ENCODE peak calls at places on chromosome 4, in six cellular contexts. One of them, this sample, is unnamed.

GRCh38 chr4:103994059-103994458 is 274.3 kb upstream of the TACR3 start:
- DNase-seq in nucleus accumbens: no peak
- DNase-seq in pancreas: no peak
- DNase-seq in cardiac muscle cell: peak; percentile 0
- DNase-seq in stimulated activated CD4-positive, alpha-beta T cell treated with anti-CD3 and anti-CD28 coated beads, Interleukin-4, amount 100 ng/mL, for 48 hours: no peak
- DNase-seq in NCI-H748 treated with DMSO at 0.1 percent for 48 hours: peak; percentile 6
- DNase-seq in this sample: no peak

GRCh38 chr4:150510176-150510875 is 71.6 kb upstream of the MAB21L2 start:
- DNase-seq in nucleus accumbens: no peak
- DNase-seq in pancreas: no peak
- DNase-seq in cardiac muscle cell: peak; percentile 88
- DNase-seq in stimulated activated CD4-positive, alpha-beta T cell treated with anti-CD3 and anti-CD28 coated beads, Interleukin-4, amount 100 ng/mL, for 48 hours: no peak
- DNase-seq in NCI-H748 treated with DMSO at 0.1 percent for 48 hours: no peak
- DNase-seq in this sample: no peak

GRCh38 chr4:143437937-143438336 is 75.6 kb upstream of the SMARCA5 start:
- DNase-seq in nucleus accumbens: no peak
- DNase-seq in pancreas: no peak
- DNase-seq in cardiac muscle cell: no peak
- DNase-seq in stimulated activated CD4-positive, alpha-beta T cell treated with anti-CD3 and anti-CD28 coated beads, Interleukin-4, amount 100 ng/mL, for 48 hours: no peak
- DNase-seq in NCI-H748 treated with DMSO at 0.1 percent for 48 hours: peak; percentile 12
- DNase-seq in this sample: no peak

GRCh38 chr4:83708500-83709175 is 172.7 kb downstream of the GPAT3 start:
- DNase-seq in nucleus accumbens: no peak
- DNase-seq in pancreas: no peak
- DNase-seq in cardiac muscle cell: no peak
- DNase-seq in stimulated activated CD4-positive, alpha-beta T cell treated with anti-CD3 and anti-CD28 coated beads, Interleukin-4, amount 100 ng/mL, for 48 hours: no peak
- DNase-seq in NCI-H748 treated with DMSO at 0.1 percent for 48 hours: no peak
- DNase-seq in this sample: no peak

GRCh38 chr4:142088906-142089305 is 452.5 kb downstream of the IL15 start:
- DNase-seq in nucleus accumbens: no peak
- DNase-seq in pancreas: no peak
- DNase-seq in cardiac muscle cell: peak; percentile 72
- DNase-seq in stimulated activated CD4-positive, alpha-beta T cell treated with anti-CD3 and anti-CD28 coated beads, Interleukin-4, amount 100 ng/mL, for 48 hours: no peak
- DNase-seq in NCI-H748 treated with DMSO at 0.1 percent for 48 hours: no peak
- DNase-seq in this sample: no peak

GRCh38 chr4:70844180-70844579 is 4.5 kb upstream of the GRSF1 start:
- DNase-seq in nucleus accumbens: no peak
- DNase-seq in pancreas: no peak
- DNase-seq in cardiac muscle cell: no peak
- DNase-seq in stimulated activated CD4-positive, alpha-beta T cell treated with anti-CD3 and anti-CD28 coated beads, Interleukin-4, amount 100 ng/mL, for 48 hours: no peak
- DNase-seq in NCI-H748 treated with DMSO at 0.1 percent for 48 hours: no peak
- DNase-seq in this sample: no peak

GRCh38 chr4:147492761-147493160 is 11.9 kb downstream of the EDNRA start:
- DNase-seq in nucleus accumbens: no peak
- DNase-seq in pancreas: no peak
- DNase-seq in cardiac muscle cell: peak; percentile 88
- DNase-seq in stimulated activated CD4-positive, alpha-beta T cell treated with anti-CD3 and anti-CD28 coated beads, Interleukin-4, amount 100 ng/mL, for 48 hours: no peak
- DNase-seq in NCI-H748 treated with DMSO at 0.1 percent for 48 hours: no peak
- DNase-seq in this sample: no peak

GRCh38 chr4:76305971-76306881 is at the start of gene STBD1:
- DNase-seq in nucleus accumbens: peak; percentile 59
- DNase-seq in pancreas: peak; percentile 81
- DNase-seq in cardiac muscle cell: peak; percentile 65
- DNase-seq in stimulated activated CD4-positive, alpha-beta T cell treated with anti-CD3 and anti-CD28 coated beads, Interleukin-4, amount 100 ng/mL, for 48 hours: peak; percentile 18
- DNase-seq in NCI-H748 treated with DMSO at 0.1 percent for 48 hours: peak; percentile 45
- DNase-seq in this sample: peak; percentile 90

GRCh38 chr4:37000281-37000680 is 244.3 kb upstream of the NWD2 start:
- DNase-seq in nucleus accumbens: no peak
- DNase-seq in pancreas: no peak
- DNase-seq in cardiac muscle cell: no peak
- DNase-seq in stimulated activated CD4-positive, alpha-beta T cell treated with anti-CD3 and anti-CD28 coated beads, Interleukin-4, amount 100 ng/mL, for 48 hours: no peak
- DNase-seq in NCI-H748 treated with DMSO at 0.1 percent for 48 hours: no peak
- DNase-seq in this sample: no peak

GRCh38 chr4:119498520-119498919 is 130.1 kb downstream of the PDE5A start:
- DNase-seq in nucleus accumbens: peak; percentile 16
- DNase-seq in pancreas: peak; percentile 4
- DNase-seq in cardiac muscle cell: peak; percentile 62
- DNase-seq in stimulated activated CD4-positive, alpha-beta T cell treated with anti-CD3 and anti-CD28 coated beads, Interleukin-4, amount 100 ng/mL, for 48 hours: no peak
- DNase-seq in NCI-H748 treated with DMSO at 0.1 percent for 48 hours: no peak
- DNase-seq in this sample: no peak

GRCh38 chr4:123127218-123127617 is 204.8 kb upstream of the NUDT6 start:
- DNase-seq in nucleus accumbens: no peak
- DNase-seq in pancreas: no peak
- DNase-seq in cardiac muscle cell: peak; percentile 68
- DNase-seq in stimulated activated CD4-positive, alpha-beta T cell treated with anti-CD3 and anti-CD28 coated beads, Interleukin-4, amount 100 ng/mL, for 48 hours: no peak
- DNase-seq in NCI-H748 treated with DMSO at 0.1 percent for 48 hours: no peak
- DNase-seq in this sample: no peak

GRCh38 chr4:184384810-184385557 is 89.4 kb downstream of the IRF2 start:
- DNase-seq in nucleus accumbens: no peak
- DNase-seq in pancreas: no peak
- DNase-seq in cardiac muscle cell: no peak
- DNase-seq in stimulated activated CD4-positive, alpha-beta T cell treated with anti-CD3 and anti-CD28 coated beads, Interleukin-4, amount 100 ng/mL, for 48 hours: no peak
- DNase-seq in NCI-H748 treated with DMSO at 0.1 percent for 48 hours: no peak
- DNase-seq in this sample: no peak

GRCh38 chr4:108116423-108117168 is 52.1 kb downstream of the LEF1 start:
- DNase-seq in nucleus accumbens: no peak
- DNase-seq in pancreas: no peak
- DNase-seq in cardiac muscle cell: no peak
- DNase-seq in stimulated activated CD4-positive, alpha-beta T cell treated with anti-CD3 and anti-CD28 coated beads, Interleukin-4, amount 100 ng/mL, for 48 hours: no peak
- DNase-seq in NCI-H748 treated with DMSO at 0.1 percent for 48 hours: no peak
- DNase-seq in this sample: no peak

GRCh38 chr4:70880739-70881138 is 21.4 kb upstream of the MOB1B start:
- DNase-seq in nucleus accumbens: no peak
- DNase-seq in pancreas: no peak
- DNase-seq in cardiac muscle cell: no peak
- DNase-seq in stimulated activated CD4-positive, alpha-beta T cell treated with anti-CD3 and anti-CD28 coated beads, Interleukin-4, amount 100 ng/mL, for 48 hours: no peak
- DNase-seq in NCI-H748 treated with DMSO at 0.1 percent for 48 hours: no peak
- DNase-seq in this sample: no peak

GRCh38 chr4:72568959-72569718 is at the start of gene ADAMTS3:
- DNase-seq in nucleus accumbens: peak; percentile 52
- DNase-seq in pancreas: peak; percentile 52
- DNase-seq in cardiac muscle cell: peak; percentile 86
- DNase-seq in stimulated activated CD4-positive, alpha-beta T cell treated with anti-CD3 and anti-CD28 coated beads, Interleukin-4, amount 100 ng/mL, for 48 hours: no peak
- DNase-seq in NCI-H748 treated with DMSO at 0.1 percent for 48 hours: no peak
- DNase-seq in this sample: peak; percentile 86

GRCh38 chr4:15241946-15242345 is 185.9 kb upstream of the C1QTNF7 start:
- DNase-seq in nucleus accumbens: no peak
- DNase-seq in pancreas: no peak
- DNase-seq in cardiac muscle cell: no peak
- DNase-seq in stimulated activated CD4-positive, alpha-beta T cell treated with anti-CD3 and anti-CD28 coated beads, Interleukin-4, amount 100 ng/mL, for 48 hours: no peak
- DNase-seq in NCI-H748 treated with DMSO at 0.1 percent for 48 hours: no peak
- DNase-seq in this sample: no peak

GRCh38 chr4:1767770-1768366 is 25.2 kb upstream of the FGFR3 start:
- DNase-seq in nucleus accumbens: no peak
- DNase-seq in pancreas: peak; percentile 60
- DNase-seq in cardiac muscle cell: peak; percentile 42
- DNase-seq in stimulated activated CD4-positive, alpha-beta T cell treated with anti-CD3 and anti-CD28 coated beads, Interleukin-4, amount 100 ng/mL, for 48 hours: no peak
- DNase-seq in NCI-H748 treated with DMSO at 0.1 percent for 48 hours: no peak
- DNase-seq in this sample: peak; percentile 43

GRCh38 chr4:165635261-165635838 is 237.7 kb upstream of the TLL1 start:
- DNase-seq in nucleus accumbens: no peak
- DNase-seq in pancreas: no peak
- DNase-seq in cardiac muscle cell: no peak
- DNase-seq in stimulated activated CD4-positive, alpha-beta T cell treated with anti-CD3 and anti-CD28 coated beads, Interleukin-4, amount 100 ng/mL, for 48 hours: no peak
- DNase-seq in NCI-H748 treated with DMSO at 0.1 percent for 48 hours: no peak
- DNase-seq in this sample: no peak

GRCh38 chr4:33060873-33061542 is 2340.8 kb downstream of the PCDH7 start:
- DNase-seq in nucleus accumbens: peak; percentile 48
- DNase-seq in pancreas: peak; percentile 7
- DNase-seq in cardiac muscle cell: peak; percentile 75
- DNase-seq in stimulated activated CD4-positive, alpha-beta T cell treated with anti-CD3 and anti-CD28 coated beads, Interleukin-4, amount 100 ng/mL, for 48 hours: no peak
- DNase-seq in NCI-H748 treated with DMSO at 0.1 percent for 48 hours: peak; percentile 17
- DNase-seq in this sample: peak; percentile 65

GRCh38 chr4:8290701-8290970 is 21.1 kb downstream of the HTRA3 start:
- DNase-seq in nucleus accumbens: no peak
- DNase-seq in pancreas: no peak
- DNase-seq in cardiac muscle cell: no peak
- DNase-seq in stimulated activated CD4-positive, alpha-beta T cell treated with anti-CD3 and anti-CD28 coated beads, Interleukin-4, amount 100 ng/mL, for 48 hours: no peak
- DNase-seq in NCI-H748 treated with DMSO at 0.1 percent for 48 hours: no peak
- DNase-seq in this sample: no peak

GRCh38 chr4:123743821-123744220 is 347.2 kb downstream of the SPRY1 start:
- DNase-seq in nucleus accumbens: no peak
- DNase-seq in pancreas: no peak
- DNase-seq in cardiac muscle cell: peak; percentile 32
- DNase-seq in stimulated activated CD4-positive, alpha-beta T cell treated with anti-CD3 and anti-CD28 coated beads, Interleukin-4, amount 100 ng/mL, for 48 hours: no peak
- DNase-seq in NCI-H748 treated with DMSO at 0.1 percent for 48 hours: no peak
- DNase-seq in this sample: no peak

GRCh38 chr4:1400191-1400805 is 5.9 kb downstream of the NKX1-1 start:
- DNase-seq in nucleus accumbens: no peak
- DNase-seq in pancreas: no peak
- DNase-seq in cardiac muscle cell: no peak
- DNase-seq in stimulated activated CD4-positive, alpha-beta T cell treated with anti-CD3 and anti-CD28 coated beads, Interleukin-4, amount 100 ng/mL, for 48 hours: no peak
- DNase-seq in NCI-H748 treated with DMSO at 0.1 percent for 48 hours: no peak
- DNase-seq in this sample: no peak

GRCh38 chr4:66741081-66741480 is 804.2 kb downstream of the CENPC start:
- DNase-seq in nucleus accumbens: no peak
- DNase-seq in pancreas: no peak
- DNase-seq in cardiac muscle cell: no peak
- DNase-seq in stimulated activated CD4-positive, alpha-beta T cell treated with anti-CD3 and anti-CD28 coated beads, Interleukin-4, amount 100 ng/mL, for 48 hours: no peak
- DNase-seq in NCI-H748 treated with DMSO at 0.1 percent for 48 hours: no peak
- DNase-seq in this sample: no peak

GRCh38 chr4:93764647-93765246 is 63.8 kb upstream of the ATOH1 start:
- DNase-seq in nucleus accumbens: no peak
- DNase-seq in pancreas: no peak
- DNase-seq in cardiac muscle cell: peak; percentile 62
- DNase-seq in stimulated activated CD4-positive, alpha-beta T cell treated with anti-CD3 and anti-CD28 coated beads, Interleukin-4, amount 100 ng/mL, for 48 hours: no peak
- DNase-seq in NCI-H748 treated with DMSO at 0.1 percent for 48 hours: peak; percentile 14
- DNase-seq in this sample: no peak

GRCh38 chr4:77818077-77818666 is 996 bp downstream of the CNOT6L start:
- DNase-seq in nucleus accumbens: peak; percentile 74
- DNase-seq in pancreas: peak; percentile 68
- DNase-seq in cardiac muscle cell: peak; percentile 87
- DNase-seq in stimulated activated CD4-positive, alpha-beta T cell treated with anti-CD3 and anti-CD28 coated beads, Interleukin-4, amount 100 ng/mL, for 48 hours: no peak
- DNase-seq in NCI-H748 treated with DMSO at 0.1 percent for 48 hours: peak; percentile 59
- DNase-seq in this sample: no peak

GRCh38 chr4:124253080-124253479 is 459.5 kb downstream of the ANKRD50 start:
- DNase-seq in nucleus accumbens: no peak
- DNase-seq in pancreas: no peak
- DNase-seq in cardiac muscle cell: no peak
- DNase-seq in stimulated activated CD4-positive, alpha-beta T cell treated with anti-CD3 and anti-CD28 coated beads, Interleukin-4, amount 100 ng/mL, for 48 hours: no peak
- DNase-seq in NCI-H748 treated with DMSO at 0.1 percent for 48 hours: peak; percentile 90
- DNase-seq in this sample: no peak

GRCh38 chr4:17336524-17336941 is 175.4 kb downstream of the QDPR start:
- DNase-seq in nucleus accumbens: no peak
- DNase-seq in pancreas: no peak
- DNase-seq in cardiac muscle cell: peak; percentile 52
- DNase-seq in stimulated activated CD4-positive, alpha-beta T cell treated with anti-CD3 and anti-CD28 coated beads, Interleukin-4, amount 100 ng/mL, for 48 hours: peak; percentile 63
- DNase-seq in NCI-H748 treated with DMSO at 0.1 percent for 48 hours: no peak
- DNase-seq in this sample: no peak

GRCh38 chr4:153061971-153062370 is 125.8 kb downstream of the FHDC1 start:
- DNase-seq in nucleus accumbens: no peak
- DNase-seq in pancreas: no peak
- DNase-seq in cardiac muscle cell: no peak
- DNase-seq in stimulated activated CD4-positive, alpha-beta T cell treated with anti-CD3 and anti-CD28 coated beads, Interleukin-4, amount 100 ng/mL, for 48 hours: no peak
- DNase-seq in NCI-H748 treated with DMSO at 0.1 percent for 48 hours: no peak
- DNase-seq in this sample: no peak

GRCh38 chr4:635851-636627 is 10.7 kb downstream of the PDE6B start:
- DNase-seq in nucleus accumbens: no peak
- DNase-seq in pancreas: no peak
- DNase-seq in cardiac muscle cell: no peak
- DNase-seq in stimulated activated CD4-positive, alpha-beta T cell treated with anti-CD3 and anti-CD28 coated beads, Interleukin-4, amount 100 ng/mL, for 48 hours: no peak
- DNase-seq in NCI-H748 treated with DMSO at 0.1 percent for 48 hours: no peak
- DNase-seq in this sample: no peak

GRCh38 chr4:18938343-18939109 is 917.0 kb upstream of the LCORL start:
- DNase-seq in nucleus accumbens: no peak
- DNase-seq in pancreas: no peak
- DNase-seq in cardiac muscle cell: no peak
- DNase-seq in stimulated activated CD4-positive, alpha-beta T cell treated with anti-CD3 and anti-CD28 coated beads, Interleukin-4, amount 100 ng/mL, for 48 hours: no peak
- DNase-seq in NCI-H748 treated with DMSO at 0.1 percent for 48 hours: no peak
- DNase-seq in this sample: no peak

GRCh38 chr4:37793562-37793961 is 32.9 kb upstream of the PGM2 start:
- DNase-seq in nucleus accumbens: no peak
- DNase-seq in pancreas: no peak
- DNase-seq in cardiac muscle cell: peak; percentile 39
- DNase-seq in stimulated activated CD4-positive, alpha-beta T cell treated with anti-CD3 and anti-CD28 coated beads, Interleukin-4, amount 100 ng/mL, for 48 hours: no peak
- DNase-seq in NCI-H748 treated with DMSO at 0.1 percent for 48 hours: no peak
- DNase-seq in this sample: no peak

GRCh38 chr4:72031868-72032619 is at the start of gene NPFFR2:
- DNase-seq in nucleus accumbens: peak; percentile 4
- DNase-seq in pancreas: peak; percentile 2
- DNase-seq in cardiac muscle cell: peak; percentile 25
- DNase-seq in stimulated activated CD4-positive, alpha-beta T cell treated with anti-CD3 and anti-CD28 coated beads, Interleukin-4, amount 100 ng/mL, for 48 hours: no peak
- DNase-seq in NCI-H748 treated with DMSO at 0.1 percent for 48 hours: no peak
- DNase-seq in this sample: peak; percentile 46

GRCh38 chr4:154877110-154877760 is 96.2 kb downstream of the RBM46 start:
- DNase-seq in nucleus accumbens: no peak
- DNase-seq in pancreas: no peak
- DNase-seq in cardiac muscle cell: peak; percentile 46
- DNase-seq in stimulated activated CD4-positive, alpha-beta T cell treated with anti-CD3 and anti-CD28 coated beads, Interleukin-4, amount 100 ng/mL, for 48 hours: no peak
- DNase-seq in NCI-H748 treated with DMSO at 0.1 percent for 48 hours: peak; percentile 80
- DNase-seq in this sample: no peak

GRCh38 chr4:8289151-8289750 is 19.7 kb downstream of the HTRA3 start:
- DNase-seq in nucleus accumbens: no peak
- DNase-seq in pancreas: no peak
- DNase-seq in cardiac muscle cell: no peak
- DNase-seq in stimulated activated CD4-positive, alpha-beta T cell treated with anti-CD3 and anti-CD28 coated beads, Interleukin-4, amount 100 ng/mL, for 48 hours: no peak
- DNase-seq in NCI-H748 treated with DMSO at 0.1 percent for 48 hours: no peak
- DNase-seq in this sample: no peak

GRCh38 chr4:113556382-113557134 is 205.0 kb downstream of the CAMK2D start:
- DNase-seq in nucleus accumbens: no peak
- DNase-seq in pancreas: no peak
- DNase-seq in cardiac muscle cell: no peak
- DNase-seq in stimulated activated CD4-positive, alpha-beta T cell treated with anti-CD3 and anti-CD28 coated beads, Interleukin-4, amount 100 ng/mL, for 48 hours: no peak
- DNase-seq in NCI-H748 treated with DMSO at 0.1 percent for 48 hours: no peak
- DNase-seq in this sample: no peak

GRCh38 chr4:57424231-57424897 is 314.2 kb upstream of the IGFBP7 start:
- DNase-seq in nucleus accumbens: peak; percentile 28
- DNase-seq in pancreas: peak; percentile 41
- DNase-seq in cardiac muscle cell: peak; percentile 72
- DNase-seq in stimulated activated CD4-positive, alpha-beta T cell treated with anti-CD3 and anti-CD28 coated beads, Interleukin-4, amount 100 ng/mL, for 48 hours: no peak
- DNase-seq in NCI-H748 treated with DMSO at 0.1 percent for 48 hours: no peak
- DNase-seq in this sample: no peak

GRCh38 chr4:139988863-139989765 is 164.9 kb downstream of the MAML3 start:
- DNase-seq in nucleus accumbens: no peak
- DNase-seq in pancreas: no peak
- DNase-seq in cardiac muscle cell: peak; percentile 90
- DNase-seq in stimulated activated CD4-positive, alpha-beta T cell treated with anti-CD3 and anti-CD28 coated beads, Interleukin-4, amount 100 ng/mL, for 48 hours: peak; percentile 58
- DNase-seq in NCI-H748 treated with DMSO at 0.1 percent for 48 hours: no peak
- DNase-seq in this sample: no peak

GRCh38 chr4:175639346-175639745 is 172.7 kb downstream of the GPM6A start:
- DNase-seq in nucleus accumbens: no peak
- DNase-seq in pancreas: no peak
- DNase-seq in cardiac muscle cell: no peak
- DNase-seq in stimulated activated CD4-positive, alpha-beta T cell treated with anti-CD3 and anti-CD28 coated beads, Interleukin-4, amount 100 ng/mL, for 48 hours: no peak
- DNase-seq in NCI-H748 treated with DMSO at 0.1 percent for 48 hours: no peak
- DNase-seq in this sample: no peak

This sample was measured in H1.